ENCODE peak calls at places on chromosomes 13 and 19, in six cellular contexts. L is CD4-positive, CD25-positive, alpha-beta regulatory T cell; D is IMR-90; F is HAP-1; E is fibroblast of lung; R is Caco-2. C is an unnamed sample.

GRCh38 chr13:44818428-44818827 is 170.8 kb downstream of the NUFIP1 start:
- DNase-seq in L (no peak), D (peak; percentile 43), F (peak; percentile 22), E (no peak), R (peak; percentile 50), C (peak; percentile 54)

GRCh38 chr19:7638802-7639465 is 2.0 kb downstream of the STXBP2 start:
- DNase-seq in L (no peak), D (no peak), F (no peak), E (no peak), R (no peak), C (no peak)

GRCh38 chr19:1938071-1938470 is 2.9 kb upstream of the CSNK1G2 start:
- DNase-seq in L (no peak), D (no peak), F (no peak), E (no peak), R (no peak), C (no peak)

GRCh38 chr13:75481176-75482069 is 546 bp downstream of the TBC1D4 start:
- DNase-seq in L (peak; percentile 38), D (no peak), F (peak; percentile 60), E (peak; percentile 28), R (peak; percentile 62), C (peak; percentile 33)

GRCh38 chr13:38542601-38543000 is 144.3 kb upstream of the FREM2 start:
- DNase-seq in L (no peak), D (no peak), F (no peak), E (no peak), R (no peak), C (no peak)

GRCh38 chr19:6479836-6480398 is 1.7 kb downstream of the DENND1C start:
- DNase-seq in L (no peak), D (no peak), F (no peak), E (no peak), R (no peak), C (no peak)

GRCh38 chr13:102825921-102826706 is 19.7 kb upstream of the ERCC5 start:
- DNase-seq in L (no peak), D (peak; percentile 93), F (no peak), E (peak; percentile 90), R (no peak), C (peak; percentile 95)

GRCh38 chr13:75181906-75182305 is 300.1 kb downstream of the TBC1D4 start:
- DNase-seq in L (no peak), D (peak; percentile 76), F (no peak), E (peak; percentile 67), R (no peak), C (no peak)

GRCh38 chr13:93226065-93226622 is 463 bp upstream of the GPC6 start:
- DNase-seq in L (no peak), D (no peak), F (no peak), E (no peak), R (no peak), C (no peak)

GRCh38 chr13:30186644-30187431 is 120.5 kb downstream of the KATNAL1 start:
- DNase-seq in L (no peak), D (peak; percentile 7), F (no peak), E (no peak), R (no peak), C (no peak)

GRCh38 chr13:36736119-36736726 is 62.4 kb downstream of the SERTM1 start:
- DNase-seq in L (peak; percentile 46), D (peak; percentile 62), F (peak; percentile 76), E (peak; percentile 75), R (peak; percentile 58), C (peak; percentile 80)

GRCh38 chr13:100514788-100515409 is 73.7 kb downstream of the GGACT start:
- DNase-seq in L (peak; percentile 75), D (peak; percentile 75), F (peak; percentile 84), E (peak; percentile 82), R (peak; percentile 82), C (peak; percentile 84)
- H3K4me1 ChIP-seq in L (peaks cover 8% of the 10 kb centered on the region), D (no peaks in the 10 kb centered on the region), F (peaks cover 20% of the 10 kb centered on the region), E (no peaks in the 10 kb centered on the region), R (peaks cover 12% of the 10 kb centered on the region), C (peaks cover 19% of the 10 kb centered on the region)

DNA sequence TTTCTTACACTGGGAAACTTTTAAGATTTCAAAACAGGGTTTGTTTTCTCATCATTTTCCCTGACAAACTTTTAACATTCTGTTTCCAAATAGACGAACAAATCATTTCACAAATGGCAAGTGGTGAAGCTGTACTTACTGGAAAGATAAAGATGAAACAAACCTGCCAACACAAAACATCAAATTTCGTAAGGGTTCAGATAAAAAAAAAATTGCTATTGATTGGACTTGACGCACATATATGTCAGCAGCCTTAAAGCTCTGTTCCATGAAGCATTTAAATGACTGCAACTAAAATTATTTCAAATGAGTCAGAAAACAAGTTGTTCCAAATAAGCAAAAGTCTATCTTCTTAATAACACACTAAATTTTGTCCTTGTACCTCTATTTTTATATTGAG is 243.4 kb downstream of the SUCLA2 start:
- DNase-seq in L (no peak), D (no peak), F (no peak), E (no peak), R (no peak), C (no peak)
- H3K4me1 ChIP-seq in L (no peaks in the 10 kb centered on the region), D (no peaks in the 10 kb centered on the region), F (no peaks in the 10 kb centered on the region), E (no peaks in the 10 kb centered on the region), R (no peaks in the 10 kb centered on the region), C (no peaks in the 10 kb centered on the region)

DNA sequence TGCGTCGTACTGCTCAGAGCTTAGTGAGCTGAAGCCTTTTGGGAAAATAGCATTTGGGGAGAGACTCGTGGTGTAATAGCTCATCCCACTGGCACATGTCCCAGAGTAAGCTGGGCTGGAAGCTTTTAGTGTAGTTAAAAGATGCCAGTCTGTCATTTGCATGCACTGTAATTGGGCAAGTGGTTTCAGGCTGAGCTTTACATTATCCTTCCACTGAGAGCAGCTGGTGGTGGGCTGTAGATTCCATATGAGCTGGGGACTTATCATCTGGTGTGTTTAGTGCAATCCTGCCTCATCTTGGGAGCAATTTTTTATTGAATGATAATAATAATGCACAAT is 69.9 kb downstream of the LRCH1 start:
- DNase-seq in L (no peak), D (peak; percentile 84), F (no peak), E (peak; percentile 92), R (no peak), C (peak; percentile 87)
- H3K4me1 ChIP-seq in L (peaks cover 10% of the 10 kb centered on the region), D (peaks cover 12% of the 10 kb centered on the region), F (peaks cover 17% of the 10 kb centered on the region), E (peaks cover 4% of the 10 kb centered on the region), R (peaks cover 66% of the 10 kb centered on the region), C (peaks cover 17% of the 10 kb centered on the region)

GRCh38 chr19:10766049-10766623 is 48.3 kb downstream of the DNM2 start:
- DNase-seq in L (no peak), D (no peak), F (no peak), E (no peak), R (no peak), C (no peak)
- H3K4me1 ChIP-seq in L (peaks cover 32% of the 10 kb centered on the region), D (peaks cover 16% of the 10 kb centered on the region), F (no peaks in the 10 kb centered on the region), E (peaks cover 14% of the 10 kb centered on the region), R (peaks cover 15% of the 10 kb centered on the region), C (peaks cover 15% of the 10 kb centered on the region)

GRCh38 chr19:46347572-46347883 is 641 bp downstream of the PPP5C start:
- DNase-seq in L (no peak), D (no peak), F (no peak), E (no peak), R (no peak), C (no peak)

GRCh38 chr19:46350029-46350757 is 3.3 kb downstream of the PPP5C start:
- DNase-seq in L (peak; percentile 35), D (no peak), F (no peak), E (no peak), R (no peak), C (no peak)

GRCh38 chr19:46349311-46349993 is 2.6 kb downstream of the PPP5C start:
- DNase-seq in L (no peak), D (no peak), F (no peak), E (no peak), R (no peak), C (peak; percentile 28)

GRCh38 chr19:46346821-46347571 is at the start of gene PPP5C:
- DNase-seq in L (peak; percentile 95), D (peak; percentile 90), F (peak; percentile 95), E (peak; percentile 93), R (peak; percentile 97), C (peak; percentile 96)

GRCh38 chr19:46347985-46348384 is 1.1 kb downstream of the PPP5C start:
- DNase-seq in L (no peak), D (no peak), F (no peak), E (no peak), R (no peak), C (no peak)
- H3K4me1 ChIP-seq in L (peaks cover 50% of the 10 kb centered on the region), D (peaks cover 18% of the 10 kb centered on the region), F (peaks cover 6% of the 10 kb centered on the region), E (peaks cover 25% of the 10 kb centered on the region), R (peaks cover 4% of the 10 kb centered on the region), C (peaks cover 13% of the 10 kb centered on the region)

GRCh38 chr13:41613471-41613870 is 156.1 kb downstream of the RGCC start:
- DNase-seq in L (no peak), D (no peak), F (no peak), E (no peak), R (peak; percentile 35), C (no peak)
- H3K4me1 ChIP-seq in L (no peaks in the 10 kb centered on the region), D (peaks cover 33% of the 10 kb centered on the region), F (peaks cover 17% of the 10 kb centered on the region), E (peaks cover 24% of the 10 kb centered on the region), R (peaks cover 76% of the 10 kb centered on the region), C (peaks cover 7% of the 10 kb centered on the region)

GRCh38 chr19:37929512-37929911 is 22.5 kb downstream of the SIPA1L3 start:
- DNase-seq in L (no peak), D (no peak), F (no peak), E (no peak), R (no peak), C (no peak)

GRCh38 chr19:37932985-37933953 is 26.3 kb downstream of the SIPA1L3 start:
- DNase-seq in L (no peak), D (peak; percentile 61), F (no peak), E (peak; percentile 25), R (peak; percentile 34), C (no peak)

GRCh38 chr19:37933965-37934364 is 27.0 kb downstream of the SIPA1L3 start:
- DNase-seq in L (no peak), D (peak; percentile 20), F (no peak), E (no peak), R (peak; percentile 40), C (peak; percentile 72)

GRCh38 chr19:37930416-37930815 is 23.4 kb downstream of the SIPA1L3 start:
- DNase-seq in L (no peak), D (no peak), F (no peak), E (no peak), R (no peak), C (no peak)

DNA sequence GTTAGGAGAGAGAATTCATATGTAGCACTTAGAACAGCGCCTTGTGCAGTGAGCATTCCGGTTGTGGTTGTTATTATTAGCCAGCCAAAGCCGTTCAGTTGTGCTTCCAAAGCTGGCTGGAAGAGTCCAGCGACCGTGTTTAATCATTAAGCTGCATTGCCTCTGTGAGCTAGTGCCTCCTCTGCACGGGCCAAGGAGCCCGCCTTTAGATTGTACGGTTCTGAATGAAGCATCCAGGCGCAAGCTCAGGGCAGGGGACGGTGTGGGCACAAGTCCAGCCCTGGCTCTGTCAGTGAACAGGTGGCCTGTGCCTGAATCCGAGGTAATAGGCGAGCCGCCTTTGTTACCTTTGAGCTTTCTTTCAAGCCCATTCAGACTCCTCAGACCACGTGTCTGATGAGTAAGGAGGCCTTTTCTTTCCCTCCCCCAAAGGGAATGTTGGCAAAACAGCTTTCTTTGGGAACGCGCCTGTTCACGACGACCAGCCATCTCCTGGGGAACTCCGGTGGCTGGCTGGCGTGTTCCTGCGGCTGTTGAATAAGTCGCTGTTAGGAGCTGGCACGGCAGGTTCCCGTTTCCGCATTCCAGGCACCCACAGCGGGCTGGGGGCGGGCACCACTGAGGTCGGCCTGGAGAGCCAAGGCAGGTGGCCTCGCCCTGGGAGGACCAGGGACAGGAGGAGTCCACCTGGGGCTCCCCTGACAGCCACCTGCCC is 25.1 kb downstream of the SIPA1L3 start:
- DNase-seq in L (no peak), D (peak; percentile 78), F (peak; percentile 82), E (peak; percentile 66), R (peak; percentile 92), C (peak; percentile 63)
- H3K4me1 ChIP-seq in L (no peaks in the 10 kb centered on the region), D (peaks cover 11% of the 10 kb centered on the region), F (peaks cover 15% of the 10 kb centered on the region), E (peaks cover 3% of the 10 kb centered on the region), R (peaks cover 45% of the 10 kb centered on the region), C (peaks cover 34% of the 10 kb centered on the region)